ENCODE peak calls at places on chromosomes 12 and 14, in eight cellular contexts. T, A, Y, M, W, G, C and V are unnamed samples.

GRCh38 chr14:106024983-106025604 is 498.7 kb downstream of the TMEM121 start:
- DNase-seq in T (no peak), A (peak), Y (no peak), M (no peak), W (no peak), G (no peak), C (no peak), V (no peak)

GRCh38 chr14:76699901-76700590 is 61.2 kb upstream of the VASH1 start:
- DNase-seq in T (no peak), A (no peak), Y (no peak), M (no peak), W (no peak), G (no peak), C (peak), V (peak)

GRCh38 chr12:132544173-132544468 is 54.2 kb downstream of the FBRSL1 start:
- DNase-seq in T (no peak), A (no peak), Y (no peak), M (no peak), W (no peak), G (no peak), C (no peak), V (no peak)

GRCh38 chr12:115451785-115452736 is 768.1 kb upstream of the TBX3 start:
- DNase-seq in T (no peak), A (no peak), Y (no peak), M (no peak), W (peak), G (no peak), C (no peak), V (peak)

GRCh38 chr12:91877461-91878230 is 268.0 kb downstream of the BTG1 start:
- DNase-seq in T (no peak), A (no peak), Y (no peak), M (peak), W (peak), G (peak), C (no peak), V (no peak)

GRCh38 chr12:101566318-101566717 is 28.5 kb upstream of the MYBPC1 start:
- DNase-seq in T (no peak), A (no peak), Y (no peak), M (no peak), W (no peak), G (no peak), C (no peak), V (peak)

GRCh38 chr12:49332441-49332861 is 4.5 kb downstream of the C1QL4 start:
- DNase-seq in T (no peak), A (no peak), Y (no peak), M (no peak), W (no peak), G (no peak), C (peak), V (no peak)

GRCh38 chr12:65720136-65720535 is 104.1 kb upstream of the HMGA2 start:
- DNase-seq in T (no peak), A (no peak), Y (no peak), M (no peak), W (no peak), G (no peak), C (no peak), V (no peak)

GRCh38 chr12:120155072-120155471 is 38.5 kb upstream of the RAB35 start:
- DNase-seq in T (no peak), A (no peak), Y (no peak), M (no peak), W (no peak), G (no peak), C (no peak), V (no peak)

GRCh38 chr12:104684884-104685283 is 228.1 kb downstream of the CHST11 start:
- DNase-seq in T (no peak), A (no peak), Y (no peak), M (no peak), W (no peak), G (no peak), C (no peak), V (no peak)

GRCh38 chr12:109153711-109154434 is 37.5 kb downstream of the ACACB start:
- DNase-seq in T (no peak), A (no peak), Y (no peak), M (no peak), W (peak), G (no peak), C (no peak), V (no peak)

GRCh38 chr12:69751476-69751875 is 12.8 kb downstream of the RAB3IP start:
- DNase-seq in T (no peak), A (no peak), Y (no peak), M (no peak), W (no peak), G (no peak), C (no peak), V (no peak)

GRCh38 chr12:51855586-51856428 is 7.3 kb upstream of the FIGNL2 start:
- DNase-seq in T (no peak), A (no peak), Y (no peak), M (no peak), W (no peak), G (no peak), C (no peak), V (no peak)

GRCh38 chr12:45166056-45166455 is 49.8 kb upstream of the ANO6 start:
- DNase-seq in T (no peak), A (no peak), Y (no peak), M (no peak), W (no peak), G (no peak), C (no peak), V (no peak)

GRCh38 chr14:94680498-94681288 is 68.5 kb downstream of the SERPINA3 start:
- DNase-seq in T (no peak), A (no peak), Y (no peak), M (no peak), W (no peak), G (no peak), C (no peak), V (no peak)

GRCh38 chr14:26594148-26594547 is 3.7 kb downstream of the NOVA1 start:
- DNase-seq in T (no peak), A (no peak), Y (no peak), M (no peak), W (no peak), G (no peak), C (no peak), V (no peak)

GRCh38 chr14:92160619-92161018 is 38.9 kb downstream of the CPSF2 start:
- DNase-seq in T (no peak), A (no peak), Y (peak), M (no peak), W (no peak), G (no peak), C (no peak), V (no peak)

GRCh38 chr12:111976291-111976690 is 36.7 kb downstream of the TMEM116 start:
- DNase-seq in T (no peak), A (no peak), Y (no peak), M (no peak), W (no peak), G (no peak), C (no peak), V (no peak)

GRCh38 chr12:124388679-124389536 is 94.0 kb downstream of the RFLNA start:
- DNase-seq in T (peak), A (peak), Y (peak), M (peak), W (peak), G (peak), C (no peak), V (no peak)

GRCh38 chr12:130013771-130014484 is 110.1 kb upstream of the TMEM132D start:
- DNase-seq in T (no peak), A (peak), Y (peak), M (no peak), W (peak), G (no peak), C (no peak), V (peak)

GRCh38 chr12:98371419-98371818 is 144.0 kb upstream of the TMPO start:
- DNase-seq in T (no peak), A (no peak), Y (no peak), M (no peak), W (no peak), G (no peak), C (no peak), V (no peak)

GRCh38 chr12:122021193-122021821 is 377 bp upstream of the BCL7A start:
- DNase-seq in T (no peak), A (no peak), Y (no peak), M (no peak), W (no peak), G (no peak), C (no peak), V (no peak)

GRCh38 chr12:121955258-121956040 is 37.1 kb downstream of the CFAP251 start:
- DNase-seq in T (no peak), A (no peak), Y (peak), M (no peak), W (no peak), G (no peak), C (no peak), V (no peak)

GRCh38 chr12:27385756-27386155 is 53.1 kb downstream of the BMAL2 start:
- DNase-seq in T (no peak), A (no peak), Y (no peak), M (no peak), W (no peak), G (no peak), C (no peak), V (no peak)

GRCh38 chr12:32074432-32074831 is 32.2 kb upstream of the BICD1 start:
- DNase-seq in T (no peak), A (no peak), Y (no peak), M (no peak), W (no peak), G (no peak), C (no peak), V (peak)

GRCh38 chr14:51787352-51787751 is 73.1 kb upstream of the GNG2 start:
- DNase-seq in T (no peak), A (no peak), Y (no peak), M (no peak), W (no peak), G (no peak), C (no peak), V (no peak)

GRCh38 chr12:116547955-116548471 is 11.2 kb upstream of the MAP1LC3B2 start:
- DNase-seq in T (no peak), A (no peak), Y (no peak), M (no peak), W (no peak), G (no peak), C (no peak), V (no peak)

GRCh38 chr14:100104523-100105300 is 39.5 kb downstream of the EVL start:
- DNase-seq in T (no peak), A (no peak), Y (no peak), M (no peak), W (no peak), G (no peak), C (no peak), V (no peak)